ENCODE peak calls at places on chromosomes 6 and 20, in four cellular contexts. F is HepG2, Z is A549, C is H1. M is an unnamed sample.

GRCh38 chr20:44288252-44288651 is 22.8 kb downstream of the FITM2 start:
- DNase-seq in F (peak), Z (no peak), C (no peak), M (no peak)

GRCh38 chr6:166087246-166087645 is 80.4 kb downstream of the TBXT start:
- DNase-seq in F (no peak), Z (no peak), C (no peak), M (no peak)

GRCh38 chr6:127096167-127096566 is 22.3 kb upstream of the RSPO3 start:
- DNase-seq in F (no peak), Z (no peak), C (no peak), M (no peak)

GRCh38 chr6:139409026-139409425 is 34.6 kb upstream of the CITED2 start:
- DNase-seq in F (no peak), Z (no peak), C (no peak), M (no peak)

GRCh38 chr6:13336553-13336952 is 8.2 kb upstream of the TBC1D7 start:
- DNase-seq in F (peak), Z (peak), C (peak), M (peak)

GRCh38 chr6:87078983-87079616 is 15.8 kb downstream of the CGA start:
- DNase-seq in F (peak), Z (peak), C (peak), M (peak)

GRCh38 chr20:16397053-16397452 is 176.2 kb downstream of the KIF16B start:
- DNase-seq in F (no peak), Z (no peak), C (no peak), M (no peak)

GRCh38 chr6:109690373-109690739 is 646 bp downstream of the AK9 start:
- DNase-seq in F (peak), Z (peak), C (peak), M (peak)

GRCh38 chr6:151350442-151351145 is 40.8 kb downstream of the ZBTB2 start:
- DNase-seq in F (no peak), Z (no peak), C (no peak), M (no peak)

GRCh38 chr20:20095114-20095872 is 43.0 kb downstream of the CFAP61 start:
- DNase-seq in F (no peak), Z (no peak), C (no peak), M (no peak)

GRCh38 chr20:44343162-44343675 is 6.4 kb downstream of the R3HDML start:
- DNase-seq in F (no peak), Z (no peak), C (no peak), M (no peak)

GRCh38 chr6:27247133-27247836 is at the start of gene PRSS16:
- DNase-seq in F (no peak), Z (no peak), C (no peak), M (peak)

GRCh38 chr20:39016496-39016895 is 54.4 kb downstream of the DHX35 start:
- DNase-seq in F (no peak), Z (no peak), C (no peak), M (no peak)

GRCh38 chr6:31572041-31572911 is at the start of gene LTA:
- DNase-seq in F (no peak), Z (no peak), C (no peak), M (no peak)

GRCh38 chr6:127917766-127918165 is 16.9 kb upstream of the THEMIS start:
- DNase-seq in F (no peak), Z (no peak), C (no peak), M (no peak)

GRCh38 chr6:1952726-1953360 is 292.6 kb downstream of the GMDS start:
- DNase-seq in F (no peak), Z (peak), C (no peak), M (no peak)

GRCh38 chr20:13299401-13299800 is 78.3 kb downstream of the ISM1 start:
- DNase-seq in F (no peak), Z (no peak), C (no peak), M (no peak)

GRCh38 chr20:14344746-14345145 is 7.3 kb upstream of the FLRT3 start:
- DNase-seq in F (peak), Z (peak), C (no peak), M (no peak)

GRCh38 chr20:15236812-15237211 is 899.4 kb upstream of the FLRT3 start:
- DNase-seq in F (peak), Z (peak), C (peak), M (no peak)

GRCh38 chr6:113626470-113626869 is 230.7 kb upstream of the MARCKS start:
- DNase-seq in F (no peak), Z (no peak), C (no peak), M (no peak)

GRCh38 chr20:46058656-46059281 is 29.8 kb downstream of the SLC12A5 start:
- DNase-seq in F (no peak), Z (no peak), C (no peak), M (no peak)

GRCh38 chr20:3161316-3162079 is 1.8 kb upstream of the FASTKD5 start:
- DNase-seq in F (peak), Z (no peak), C (no peak), M (no peak)

GRCh38 chr6:170108890-170109587 is 181.8 kb downstream of the DLL1 start:
- DNase-seq in F (no peak), Z (no peak), C (no peak), M (no peak)

GRCh38 chr6:119594907-119595306 is 245.3 kb upstream of the MAN1A1 start:
- DNase-seq in F (no peak), Z (no peak), C (no peak), M (no peak)

GRCh38 chr6:41008011-41008410 is 31.0 kb downstream of the UNC5CL start:
- DNase-seq in F (no peak), Z (no peak), C (no peak), M (no peak)

GRCh38 chr20:48676125-48676524 is 151.7 kb downstream of the PREX1 start:
- DNase-seq in F (no peak), Z (no peak), C (no peak), M (no peak)

GRCh38 chr20:22438926-22439325 is 145.4 kb downstream of the FOXA2 start:
- DNase-seq in F (peak), Z (no peak), C (no peak), M (peak)

GRCh38 chr6:108106694-108107093 is 32.2 kb upstream of the OSTM1 start:
- DNase-seq in F (no peak), Z (no peak), C (no peak), M (no peak)

GRCh38 chr6:11970114-11970513 is 42.0 kb upstream of the HIVEP1 start:
- DNase-seq in F (no peak), Z (no peak), C (no peak), M (no peak)

GRCh38 chr6:14932485-14933178 is 313.2 kb upstream of the JARID2 start:
- DNase-seq in F (no peak), Z (no peak), C (no peak), M (peak)

GRCh38 chr6:44730771-44731391 is 343.4 kb downstream of the CDC5L start:
- DNase-seq in F (no peak), Z (no peak), C (no peak), M (no peak)

GRCh38 chr6:9332241-9332640 is 896.9 kb upstream of the SLC35B3 start:
- DNase-seq in F (no peak), Z (no peak), C (no peak), M (no peak)

GRCh38 chr6:85864453-85865401 is 222.0 kb upstream of the SYNCRIP start:
- DNase-seq in F (peak), Z (no peak), C (no peak), M (no peak)

GRCh38 chr6:158115102-158115501 is 53.0 kb downstream of the SERAC1 start:
- DNase-seq in F (no peak), Z (no peak), C (no peak), M (no peak)

GRCh38 chr6:97978855-97979271 is 695.8 kb upstream of the MMS22L start:
- DNase-seq in F (peak), Z (no peak), C (no peak), M (no peak)

GRCh38 chr20:56993020-56993419 is 273.4 kb downstream of the BMP7 start:
- DNase-seq in F (no peak), Z (no peak), C (no peak), M (no peak)

GRCh38 chr20:38120625-38120988 is 44.5 kb downstream of the TGM2 start:
- DNase-seq in F (no peak), Z (no peak), C (no peak), M (no peak)

GRCh38 chr6:145406733-145407256 is 328.5 kb downstream of the EPM2A start:
- DNase-seq in F (no peak), Z (no peak), C (no peak), M (no peak)

GRCh38 chr6:82015526-82015925 is 232.0 kb downstream of the IBTK start:
- DNase-seq in F (peak), Z (no peak), C (no peak), M (no peak)

GRCh38 chr6:82017316-82017715 is 230.2 kb downstream of the IBTK start:
- DNase-seq in F (peak), Z (peak), C (no peak), M (no peak)

GRCh38 chr6:82013561-82014275 is 233.8 kb downstream of the IBTK start:
- DNase-seq in F (peak), Z (no peak), C (no peak), M (no peak)

GRCh38 chr6:82017773-82018172 is 229.8 kb downstream of the IBTK start:
- DNase-seq in F (no peak), Z (no peak), C (no peak), M (no peak)

GRCh38 chr6:82015043-82015442 is 232.5 kb downstream of the IBTK start:
- DNase-seq in F (no peak), Z (no peak), C (no peak), M (no peak)
- TF ChIP-seq HDAC2 in F (no peak), Z (no peak), C (no peak), M (no peak)

GRCh38 chr6:79872303-79872702 is 75.0 kb downstream of the ELOVL4 start:
- DNase-seq in F (no peak), Z (no peak), C (no peak), M (no peak)

GRCh38 chr6:79869184-79869583 is 78.2 kb downstream of the ELOVL4 start:
- DNase-seq in F (no peak), Z (no peak), C (no peak), M (no peak)

GRCh38 chr6:79869600-79870084 is 77.7 kb downstream of the ELOVL4 start:
- DNase-seq in F (peak), Z (peak), C (peak), M (peak)

GRCh38 chr6:79864421-79864820 is 82.9 kb downstream of the ELOVL4 start:
- DNase-seq in F (no peak), Z (no peak), C (no peak), M (no peak)

GRCh38 chr6:79868098-79868722 is 79.1 kb downstream of the ELOVL4 start:
- DNase-seq in F (peak), Z (peak), C (no peak), M (peak)
- TF ChIP-seq PHF8 in F (no peak), Z (no peak), C (no peak), M (no peak)

GRCh38 chr6:34459899-34460593 is 5.8 kb upstream of the PACSIN1 start:
- DNase-seq in F (peak), Z (peak), C (no peak), M (peak)
- TF ChIP-seq HDAC2 in F (peak), Z (no peak), C (no peak), M (no peak)

DNA sequence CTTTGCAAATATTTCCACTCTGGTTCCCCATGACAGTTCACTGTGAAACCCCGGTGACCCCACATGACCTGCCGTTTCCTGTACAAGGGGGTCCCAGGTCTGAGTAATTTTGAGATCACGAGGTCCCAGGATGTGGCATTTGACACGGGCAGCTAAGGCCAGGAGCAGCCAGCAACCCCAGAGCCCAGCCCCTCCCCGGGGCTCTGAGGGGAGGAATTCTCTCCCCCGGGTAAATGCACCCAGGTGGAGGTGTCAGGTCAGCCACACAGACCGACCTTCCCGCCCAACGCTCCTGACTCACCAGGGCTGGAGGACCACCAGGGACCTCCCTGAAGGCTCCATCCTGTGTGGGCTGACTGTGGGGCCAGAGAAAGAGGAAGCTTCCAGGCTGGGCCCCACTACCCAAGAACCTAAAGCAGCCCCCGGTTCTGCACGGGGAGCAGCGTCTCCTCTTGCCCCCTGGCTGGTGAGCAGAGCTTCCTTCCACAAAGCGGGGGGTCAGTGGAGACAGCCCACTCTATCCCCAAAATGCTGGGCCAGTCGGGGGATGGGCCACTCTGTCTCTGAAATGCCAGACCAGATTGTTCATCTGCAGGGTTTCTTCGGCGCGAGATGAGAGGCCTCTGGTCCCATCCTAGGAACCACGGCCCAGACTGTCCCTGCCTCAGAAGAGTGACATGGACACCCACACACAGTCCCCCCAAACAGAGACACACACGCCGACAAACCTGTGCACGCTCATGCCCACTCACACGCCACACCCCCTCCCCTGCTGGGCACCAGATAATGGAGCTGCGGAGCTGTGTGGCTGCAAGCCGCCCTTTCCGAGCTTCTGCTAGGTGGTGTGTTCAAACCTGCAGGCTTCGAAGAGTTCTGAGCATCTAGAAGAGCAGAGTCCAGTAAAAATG is 23.4 kb upstream of the SLCO4A1 start:
- DNase-seq in F (no peak), Z (no peak), C (no peak), M (no peak)
- TF ChIP-seq PHF8 in F (peak), Z (no peak), C (no peak), M (no peak)

GRCh38 chr6:36928547-36928918 is 26.0 kb upstream of the PI16 start:
- DNase-seq in F (no peak), Z (no peak), C (no peak), M (no peak)
- TF ChIP-seq HDAC2 in F (no peak), Z (no peak), C (no peak), M (no peak)

DNA sequence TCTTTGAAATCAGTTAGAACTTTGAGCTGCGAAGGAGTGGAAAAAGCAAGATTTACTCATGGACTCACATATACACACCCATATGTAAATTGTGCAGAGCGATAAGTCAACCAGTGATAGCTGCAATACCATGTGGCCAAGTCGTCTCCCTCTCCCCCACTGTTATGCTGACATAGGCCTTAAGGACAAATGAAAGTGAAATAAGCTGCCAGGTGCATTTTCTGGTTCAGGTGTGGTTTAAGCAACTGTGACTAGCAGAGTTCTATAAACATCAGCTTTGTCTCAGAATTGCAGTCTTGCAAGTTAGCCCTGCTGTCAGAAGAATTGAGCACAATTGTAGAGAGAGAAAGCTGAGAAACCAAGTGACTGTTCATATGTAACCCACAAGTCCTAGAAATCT is 9.6 kb downstream of the FAM83B start:
- DNase-seq in F (no peak), Z (no peak), C (no peak), M (no peak)
- TF ChIP-seq PHF8 in F (no peak), Z (no peak), C (no peak), M (no peak)

GRCh38 chr20:2108987-2109386 is 7.4 kb downstream of the STK35 start:
- DNase-seq in F (peak), Z (peak), C (no peak), M (no peak)
- TF ChIP-seq HDAC2 in F (no peak), Z (no peak), C (no peak), M (no peak)

DNA sequence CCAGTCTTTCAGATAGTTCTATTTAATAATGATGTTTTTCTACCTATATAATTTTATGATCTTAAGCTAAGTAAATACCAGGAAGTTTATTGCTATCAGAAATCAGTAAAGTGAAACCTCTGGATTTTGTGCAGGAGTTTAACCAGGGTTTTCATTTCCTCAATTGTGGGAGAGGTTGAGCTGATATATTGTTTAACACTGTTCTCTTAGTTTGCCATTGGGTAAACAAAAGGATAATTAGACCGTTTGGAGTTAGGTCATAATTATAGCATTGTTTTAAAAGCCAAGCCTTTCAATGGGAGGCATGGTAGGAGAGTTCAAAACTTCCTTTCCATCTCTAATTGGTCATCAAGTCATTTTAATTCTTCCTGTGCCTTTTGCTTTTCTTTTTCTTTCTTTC is 58.7 kb downstream of the STXBP5 start:
- DNase-seq in F (no peak), Z (no peak), C (no peak), M (no peak)
- TF ChIP-seq PHF8 in F (no peak), Z (no peak), C (no peak), M (no peak)

GRCh38 chr6:70274338-70274737 is 28.5 kb downstream of the COL9A1 start:
- DNase-seq in F (no peak), Z (no peak), C (no peak), M (no peak)

GRCh38 chr6:70280462-70280861 is 22.4 kb downstream of the COL9A1 start:
- DNase-seq in F (no peak), Z (no peak), C (no peak), M (no peak)

GRCh38 chr6:70281923-70282902 is 20.7 kb downstream of the COL9A1 start:
- DNase-seq in F (no peak), Z (no peak), C (peak), M (peak)

GRCh38 chr6:70282906-70283461 is 19.9 kb downstream of the COL9A1 start:
- DNase-seq in F (no peak), Z (no peak), C (peak), M (no peak)

GRCh38 chr6:70277480-70277879 is 25.4 kb downstream of the COL9A1 start:
- DNase-seq in F (no peak), Z (no peak), C (no peak), M (no peak)
- TF ChIP-seq HDAC2 in F (no peak), Z (no peak), C (no peak), M (no peak)

DNA sequence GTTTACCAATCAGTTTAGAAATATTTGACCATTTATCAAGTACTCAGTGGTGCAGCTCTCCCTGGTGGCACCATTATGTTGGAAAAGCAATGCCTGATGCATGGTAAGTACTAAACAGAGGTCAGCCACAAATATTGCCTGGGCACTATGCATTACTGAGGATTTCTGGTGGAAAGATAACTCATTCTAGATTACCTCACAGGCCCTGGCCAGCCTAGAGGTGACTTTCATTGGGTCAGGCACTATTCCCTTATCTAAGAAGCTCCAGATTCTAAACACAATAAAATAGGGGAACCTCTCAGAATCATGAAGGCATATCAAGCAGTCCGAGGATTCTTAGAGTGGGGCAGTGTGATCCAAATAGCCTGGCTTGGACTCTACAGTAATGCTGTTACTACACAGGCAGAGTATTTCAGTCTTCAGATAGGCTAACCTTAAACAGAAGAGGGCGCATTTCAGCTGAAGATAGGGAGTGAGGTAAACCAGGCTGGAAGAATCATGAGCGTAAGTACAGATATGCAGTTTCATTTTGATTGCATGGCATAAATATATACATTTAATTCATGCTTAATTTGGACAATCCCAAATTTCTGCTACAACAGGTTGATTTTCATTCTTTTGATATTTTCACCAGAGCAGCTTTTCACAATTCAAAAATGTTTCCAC is 12.1 kb downstream of the LGSN start:
- DNase-seq in F (peak), Z (peak), C (no peak), M (peak)
- TF ChIP-seq PHF8 in F (no peak), Z (no peak), C (no peak), M (no peak)